ENCODE peak calls at places on chromosomes 1 and 21, in five cellular contexts. L, N, T, M and D are unnamed samples.

GRCh38 chr1:97489834-97490233 is 431.0 kb downstream of the DPYD start:
- DNase-seq in N (peak; percentile 35), T (peak; percentile 84), M (no peak), L (no peak), D (no peak)

GRCh38 chr1:154536570-154536969 is 21.9 kb downstream of the UBE2Q1 start:
- DNase-seq in N (no peak), L (no peak), M (no peak), T (no peak), D (no peak)

GRCh38 chr1:246828818-246829217 is 102.9 kb downstream of the AHCTF1 start:
- DNase-seq in L (no peak), T (no peak), M (no peak), N (no peak), D (no peak)

GRCh38 chr1:201324306-201324705 is 41.0 kb downstream of the PKP1 start:
- DNase-seq in M (no peak), N (no peak), L (no peak), T (no peak), D (no peak)

GRCh38 chr21:41403331-41403730 is 22.7 kb upstream of the MX1 start:
- DNase-seq in N (no peak), M (no peak), T (no peak), L (peak; percentile 69), D (no peak)

GRCh38 chr1:10667815-10668214 is 128.6 kb downstream of the CASZ1 start:
- DNase-seq in L (no peak), T (no peak), M (no peak), N (no peak), D (no peak)

GRCh38 chr1:9835758-9836631 is 12.2 kb upstream of the CLSTN1 start:
- DNase-seq in M (peak; percentile 81), L (no peak), T (peak; percentile 52), N (peak; percentile 90), D (no peak)

GRCh38 chr1:113046569-113046968 is 26.4 kb upstream of the LRIG2 start:
- DNase-seq in L (peak; percentile 8), N (no peak), T (no peak), M (no peak), D (peak; percentile 15)

GRCh38 chr1:242467556-242468145 is 56.8 kb downstream of the PLD5 start:
- DNase-seq in T (peak; percentile 40), N (peak; percentile 57), L (no peak), M (peak; percentile 75), D (no peak)

GRCh38 chr1:183711691-183712401 is 58.7 kb upstream of the APOBEC4 start:
- DNase-seq in L (no peak), T (peak; percentile 65), N (no peak), M (no peak), D (no peak)

GRCh38 chr1:55368698-55369097 is 153.5 kb upstream of the USP24 start:
- DNase-seq in M (no peak), L (no peak), N (no peak), T (no peak), D (peak; percentile 32)

GRCh38 chr1:203592156-203592555 is 34.5 kb upstream of the ATP2B4 start:
- DNase-seq in T (peak; percentile 28), M (peak; percentile 70), N (no peak), L (no peak), D (no peak)

GRCh38 chr1:154574715-154575114 is 7.1 kb downstream of the CHRNB2 start:
- DNase-seq in L (no peak), N (no peak), T (peak; percentile 24), M (no peak), D (no peak)

GRCh38 chr1:33085332-33085731 is 4.4 kb downstream of the AZIN2 start:
- DNase-seq in M (no peak), L (no peak), T (no peak), N (no peak), D (no peak)
- TF ChIP-seq CTCF in M (no peak), L (no peak), T (no peak), N (no peak), D (no peak)

DNA sequence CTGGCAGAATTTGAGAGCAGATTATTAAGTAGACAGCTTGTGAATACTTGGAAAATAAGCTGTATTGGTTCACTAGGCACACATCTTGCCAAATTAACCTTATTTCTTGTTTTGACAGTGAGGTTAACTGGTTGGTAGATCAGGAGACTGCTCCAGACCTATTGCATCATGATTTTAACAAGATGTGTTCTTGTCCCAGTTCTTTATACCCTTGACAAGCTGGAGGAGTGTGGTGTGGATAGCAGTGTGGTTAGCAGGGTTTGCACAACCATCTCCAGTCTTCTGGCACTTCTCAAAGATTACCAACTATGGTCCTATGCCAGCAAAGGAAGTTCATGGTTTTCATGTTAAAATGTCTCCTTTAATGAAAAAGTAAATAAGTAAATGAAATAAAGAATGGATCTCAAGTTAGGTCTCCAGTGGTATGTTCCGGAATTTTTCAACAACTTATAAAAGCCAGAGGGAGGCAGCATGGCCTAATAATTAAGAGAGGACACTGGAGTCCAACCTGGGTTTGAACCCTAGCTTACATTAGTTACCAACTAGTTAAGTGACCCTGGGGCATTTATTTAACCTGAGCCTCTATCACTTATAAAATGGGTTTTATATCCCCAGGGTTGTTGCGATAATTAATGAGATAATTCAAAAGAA is 34.1 kb downstream of the DDX20 start:
- DNase-seq in M (no peak), T (peak; percentile 71), L (no peak), N (no peak), D (no peak)
- TF ChIP-seq CTCF in M (no peak), T (no peak), L (no peak), N (no peak), D (no peak)

DNA sequence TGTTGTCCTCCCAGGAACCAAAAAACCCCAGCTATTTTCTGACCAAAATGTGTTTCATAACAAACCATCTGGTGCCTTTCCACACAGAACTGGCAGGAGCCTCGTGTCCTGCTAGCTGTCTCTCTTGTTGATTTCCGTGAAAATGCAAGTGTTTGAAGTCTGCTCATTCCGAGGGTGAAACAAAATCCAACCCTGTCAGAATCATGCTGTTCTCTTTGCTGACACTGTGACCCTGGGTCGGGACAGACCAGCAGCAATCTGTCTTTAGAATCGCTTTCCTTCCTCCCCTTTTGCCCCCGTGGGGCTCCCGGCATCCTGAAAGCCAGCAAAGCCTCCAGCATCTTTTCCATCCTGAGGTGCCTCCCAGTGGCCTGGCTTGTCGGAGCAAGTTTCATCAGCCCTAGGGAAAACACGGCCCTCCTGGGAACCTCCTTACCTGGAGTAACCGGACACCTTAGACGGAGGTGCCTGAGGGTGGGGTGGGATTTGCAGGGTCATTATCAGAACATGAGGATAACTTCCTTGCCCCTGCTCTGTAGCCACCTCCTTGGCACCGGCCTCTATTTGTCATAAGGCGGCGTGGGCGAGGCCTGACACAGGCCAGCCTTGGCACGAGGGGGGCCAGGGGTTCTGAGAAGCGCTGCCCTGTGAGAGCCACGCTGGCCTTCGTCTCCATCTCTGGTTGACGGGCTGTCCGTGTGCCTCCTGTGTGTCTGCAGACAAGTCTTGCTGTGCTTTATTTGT is 24.9 kb downstream of the LDLRAP1 start:
- DNase-seq in L (no peak), N (peak; percentile 97), M (peak; percentile 69), T (peak; percentile 42), D (no peak)
- TF ChIP-seq CTCF in L (no peak), N (no peak), M (peak; percentile 34), T (no peak), D (peak; percentile 11)

DNA sequence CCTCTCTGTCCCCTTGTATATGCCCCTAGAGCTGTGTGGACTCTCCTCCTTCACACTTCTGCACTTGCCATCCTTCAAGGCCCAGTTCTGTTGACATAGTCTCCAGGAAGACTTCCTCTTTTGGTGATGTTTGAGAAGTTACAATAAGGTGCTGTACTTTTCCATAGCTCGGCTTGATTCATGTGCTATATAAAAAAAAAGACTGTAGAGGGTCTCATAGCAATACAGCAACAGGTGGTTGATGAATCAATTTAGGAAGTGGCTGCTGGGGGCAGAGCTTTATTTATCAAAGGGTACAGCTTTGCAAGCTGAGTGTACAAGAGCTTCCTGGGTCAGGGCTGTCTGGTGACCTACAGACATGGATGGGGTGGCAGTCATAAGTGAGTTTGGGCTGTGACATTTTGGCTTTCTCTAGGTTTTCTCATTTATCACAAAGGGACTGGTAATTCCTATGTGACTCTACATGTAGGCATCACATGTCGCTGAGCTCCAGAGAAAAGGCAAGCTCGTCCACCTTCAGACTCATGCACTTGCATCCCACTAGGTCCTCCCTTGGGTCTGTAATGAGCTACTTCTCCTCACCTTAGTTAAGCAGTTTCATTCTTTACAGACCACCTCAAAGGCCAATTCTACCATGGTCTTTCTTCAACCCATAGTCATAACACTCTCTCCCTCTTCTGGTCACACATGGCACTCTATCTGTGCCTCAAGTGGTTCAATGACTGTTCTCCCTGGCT is 102.5 kb downstream of the RUNX1 start:
- DNase-seq in T (no peak), M (no peak), L (no peak), N (no peak), D (no peak)
- TF ChIP-seq CTCF in T (no peak), M (no peak), L (no peak), N (no peak), D (peak; percentile 26)